ENCODE peak calls at places on chromosomes 5 and 9, in nine cellular contexts. G, F, R, B, K, Y, I, S and C are unnamed samples.

GRCh38 chr5:22699319-22699718 is 153.8 kb downstream of the CDH12 start:
- DNase-seq in I (no peak), B (peak), K (no peak), Y (no peak), G (no peak), S (no peak), F (no peak), R (no peak), C (no peak)

GRCh38 chr5:26761040-26761439 is 277.3 kb downstream of the CDH9 start:
- DNase-seq in S (peak), R (no peak), I (no peak), F (no peak), K (no peak), G (no peak), Y (no peak), B (no peak), C (peak)

GRCh38 chr5:14675309-14675708 is 10.8 kb downstream of the OTULIN start:
- DNase-seq in F (no peak), I (no peak), K (no peak), S (no peak), B (no peak), G (no peak), Y (no peak), R (no peak), C (no peak)

GRCh38 chr5:40518511-40518917 is 161.2 kb upstream of the PTGER4 start:
- DNase-seq in F (no peak), I (no peak), G (no peak), R (no peak), Y (no peak), K (peak), B (no peak), S (peak), C (no peak)

GRCh38 chr9:92489209-92489608 is 6.9 kb upstream of the ASPN start:
- DNase-seq in I (no peak), Y (no peak), R (no peak), K (peak), S (peak), F (no peak), G (no peak), B (no peak), C (no peak)

GRCh38 chr5:155726267-155726666 is 600.7 kb upstream of the SGCD start:
- DNase-seq in R (no peak), Y (no peak), B (no peak), I (no peak), K (no peak), S (peak), F (no peak), G (no peak), C (no peak)

GRCh38 chr9:70519912-70520724 is 105.7 kb upstream of the KLF9 start:
- DNase-seq in G (no peak), K (no peak), S (no peak), R (no peak), I (no peak), Y (no peak), B (no peak), F (no peak), C (peak)

GRCh38 chr5:469752-470483 is 26.9 kb downstream of the EXOC3 start:
- DNase-seq in K (no peak), B (no peak), F (no peak), I (no peak), Y (no peak), R (no peak), G (no peak), S (no peak), C (no peak)

GRCh38 chr9:137149942-137150484 is 11.1 kb downstream of the GRIN1 start:
- DNase-seq in B (peak), K (no peak), I (no peak), G (no peak), S (no peak), F (peak), Y (no peak), R (no peak), C (peak)

GRCh38 chr5:102421647-102422046 is 77.2 kb downstream of the SLCO6A1 start:
- DNase-seq in I (peak), B (no peak), G (no peak), K (no peak), Y (no peak), R (no peak), F (no peak), S (no peak), C (no peak)